ENCODE peak calls at places on chromosomes 11 and 22, in eight cellular contexts. Y is kidney; C is T-helper 1 cell; W is HT-29; L is stimulated activated CD4-positive, alpha-beta T cell treated with anti-CD3 and anti-CD28 coated beads, Interleukin-4, amount 100 ng/mL, for 4 hours; J is heart left ventricle; S is GM04503; F is iPS-NIHi11. B is an unnamed sample.

GRCh38 chr22:42280836-42281235 is 10.4 kb upstream of the TCF20 start:
- DNase-seq in W (no peak), C (no peak), Y (peak), J (no peak), L (no peak), F (no peak), S (no peak), B (peak)

GRCh38 chr11:100830978-100831732 is 144.1 kb downstream of the ARHGAP42 start:
- DNase-seq in S (no peak), F (no peak), J (peak), C (no peak), L (no peak), W (peak), Y (no peak), B (no peak)

GRCh38 chr11:15663778-15664218 is 549.1 kb downstream of the INSC start:
- DNase-seq in J (no peak), Y (peak), C (no peak), F (peak), W (peak), L (no peak), S (no peak), B (peak)

GRCh38 chr11:102438311-102439062 is 14.1 kb downstream of the TMEM123 start:
- DNase-seq in C (no peak), L (peak), J (no peak), S (no peak), F (no peak), Y (no peak), W (no peak), B (no peak)

GRCh38 chr22:25682071-25682470 is 59.9 kb upstream of the MYO18B start:
- DNase-seq in Y (no peak), S (no peak), W (no peak), L (no peak), F (no peak), J (no peak), C (no peak), B (no peak)

GRCh38 chr11:87260811-87261210 is 223.1 kb downstream of the TMEM135 start:
- DNase-seq in Y (no peak), W (no peak), L (no peak), C (no peak), S (no peak), F (no peak), J (no peak), B (no peak)

GRCh38 chr11:118979434-118979833 is 7.9 kb downstream of the FOXR1 start:
- DNase-seq in S (no peak), L (no peak), W (no peak), C (no peak), Y (no peak), J (no peak), F (peak), B (no peak)

GRCh38 chr22:28246392-28246791 is 327.3 kb upstream of the PITPNB start:
- DNase-seq in F (no peak), Y (no peak), L (no peak), W (no peak), S (peak), J (no peak), C (no peak), B (no peak)

GRCh38 chr11:3037041-3037944 is 19.9 kb downstream of the CARS1 start:
- DNase-seq in Y (peak), J (peak), L (peak), W (peak), C (no peak), F (peak), S (peak), B (peak)

GRCh38 chr11:120431633-120432032 is 79.9 kb upstream of the GRIK4 start:
- DNase-seq in W (no peak), F (peak), J (no peak), C (no peak), L (no peak), Y (no peak), S (no peak), B (no peak)

GRCh38 chr11:34091825-34092224 is 13.6 kb upstream of the NAT10 start:
- DNase-seq in W (no peak), S (no peak), F (no peak), Y (no peak), L (no peak), C (no peak), J (no peak), B (no peak)

GRCh38 chr11:45180888-45181594 is 34.6 kb downstream of the PRDM11 start:
- DNase-seq in C (no peak), Y (peak), W (peak), J (peak), L (peak), F (peak), S (no peak), B (peak)

GRCh38 chr22:47203554-47203991 is 441.1 kb downstream of the TBC1D22A start:
- DNase-seq in F (no peak), L (no peak), C (no peak), S (no peak), J (no peak), Y (no peak), W (no peak), B (peak)

GRCh38 chr11:67355023-67355793 is 1.9 kb upstream of the POLD4 start:
- DNase-seq in W (no peak), C (no peak), Y (no peak), S (no peak), L (no peak), F (no peak), J (no peak), B (no peak)

GRCh38 chr11:35539781-35540281 is 14.4 kb upstream of the PAMR1 start:
- DNase-seq in L (no peak), F (no peak), S (peak), J (peak), W (no peak), Y (peak), C (no peak), B (peak)

GRCh38 chr11:62104816-62105610 is 18.8 kb upstream of the INCENP start:
- DNase-seq in Y (no peak), J (peak), C (no peak), F (no peak), S (peak), W (no peak), L (no peak), B (no peak)

GRCh38 chr11:13076961-13077360 is 67.8 kb downstream of the RASSF10 start:
- DNase-seq in Y (no peak), C (no peak), W (peak), L (no peak), F (no peak), S (no peak), J (no peak), B (no peak)

GRCh38 chr11:75453916-75454655 is 21.1 kb upstream of the KLHL35 start:
- DNase-seq in C (no peak), Y (no peak), J (no peak), W (no peak), F (no peak), S (peak), L (no peak), B (peak)

GRCh38 chr11:20518323-20518834 is 81.0 kb upstream of the SLC6A5 start:
- DNase-seq in L (no peak), F (no peak), W (no peak), S (no peak), Y (no peak), J (no peak), C (no peak), B (no peak)

GRCh38 chr22:46537221-46537945 is at the start of gene CELSR1:
- DNase-seq in W (no peak), L (peak), F (peak), C (no peak), J (no peak), S (no peak), Y (peak), B (peak)

GRCh38 chr22:22691716-22692701 is 47.6 kb downstream of the GGTLC2 start:
- DNase-seq in S (no peak), L (no peak), J (no peak), C (no peak), W (no peak), Y (no peak), F (no peak), B (no peak)

GRCh38 chr11:87493516-87493915 is 455.8 kb downstream of the TMEM135 start:
- DNase-seq in W (no peak), S (no peak), F (peak), J (no peak), C (no peak), Y (no peak), L (no peak), B (no peak)

GRCh38 chr11:65637794-65638317 is at the start of gene SIPA1:
- DNase-seq in W (peak), S (no peak), J (peak), Y (peak), L (peak), F (peak), C (peak), B (peak)

B was measured in psoas muscle.